ENCODE peak calls at places on chromosomes 12 and 14, in six cellular contexts. One of them, this sample, is unnamed.

GRCh38 chr14:90797919-90798318 is 18.3 kb downstream of the TTC7B start:
- DNase-seq in HCT116: no peak
- DNase-seq in H1: no peak
- DNase-seq in HepG2: no peak
- DNase-seq in K562: no peak
- DNase-seq in GM12878: no peak
- DNase-seq in this sample: no peak

GRCh38 chr12:18145924-18146323 is 55.9 kb upstream of the RERGL start:
- DNase-seq in HCT116: no peak
- DNase-seq in H1: no peak
- DNase-seq in HepG2: no peak
- DNase-seq in K562: no peak
- DNase-seq in GM12878: no peak
- DNase-seq in this sample: no peak

GRCh38 chr12:88052686-88053085 is 23.5 kb upstream of the C12orf50 start:
- DNase-seq in HCT116: peak
- DNase-seq in H1: no peak
- DNase-seq in HepG2: peak
- DNase-seq in K562: peak
- DNase-seq in GM12878: no peak
- DNase-seq in this sample: peak

GRCh38 chr12:121534495-121535148 is 46.2 kb downstream of the KDM2B start:
- DNase-seq in HCT116: no peak
- DNase-seq in H1: peak
- DNase-seq in HepG2: no peak
- DNase-seq in K562: no peak
- DNase-seq in GM12878: no peak
- DNase-seq in this sample: peak

GRCh38 chr12:53722450-53723041 is 4.7 kb downstream of the CALCOCO1 start:
- DNase-seq in HCT116: no peak
- DNase-seq in H1: no peak
- DNase-seq in HepG2: no peak
- DNase-seq in K562: no peak
- DNase-seq in GM12878: peak
- DNase-seq in this sample: no peak

GRCh38 chr12:108310489-108310888 is 28.6 kb downstream of the CMKLR1 start:
- DNase-seq in HCT116: no peak
- DNase-seq in H1: no peak
- DNase-seq in HepG2: no peak
- DNase-seq in K562: no peak
- DNase-seq in GM12878: no peak
- DNase-seq in this sample: no peak

GRCh38 chr14:53462931-53463778 is 310.0 kb upstream of the DDHD1 start:
- DNase-seq in HCT116: peak
- DNase-seq in H1: no peak
- DNase-seq in HepG2: peak
- DNase-seq in K562: no peak
- DNase-seq in GM12878: no peak
- DNase-seq in this sample: no peak

GRCh38 chr14:70988452-70988851 is 81.2 kb downstream of the PCNX1 start:
- DNase-seq in HCT116: no peak
- DNase-seq in H1: no peak
- DNase-seq in HepG2: no peak
- DNase-seq in K562: peak
- DNase-seq in GM12878: no peak
- DNase-seq in this sample: no peak

GRCh38 chr14:51554953-51555352 is 96.8 kb upstream of the FRMD6 start:
- DNase-seq in HCT116: no peak
- DNase-seq in H1: no peak
- DNase-seq in HepG2: no peak
- DNase-seq in K562: no peak
- DNase-seq in GM12878: no peak
- DNase-seq in this sample: no peak

GRCh38 chr12:52337054-52337453 is 15.9 kb upstream of the KRT83 start:
- DNase-seq in HCT116: no peak
- DNase-seq in H1: no peak
- DNase-seq in HepG2: no peak
- DNase-seq in K562: no peak
- DNase-seq in GM12878: no peak
- DNase-seq in this sample: no peak

GRCh38 chr12:123995023-123995422 is 22.0 kb downstream of the ZNF664 start:
- DNase-seq in HCT116: no peak
- DNase-seq in H1: no peak
- DNase-seq in HepG2: no peak
- DNase-seq in K562: no peak
- DNase-seq in GM12878: no peak
- DNase-seq in this sample: no peak

GRCh38 chr14:64074961-64075619 is 219.1 kb downstream of the ESR2 start:
- DNase-seq in HCT116: no peak
- DNase-seq in H1: no peak
- DNase-seq in HepG2: no peak
- DNase-seq in K562: no peak
- DNase-seq in GM12878: no peak
- DNase-seq in this sample: no peak

GRCh38 chr12:113684053-113684907 is 212.6 kb upstream of the LHX5 start:
- DNase-seq in HCT116: no peak
- DNase-seq in H1: no peak
- DNase-seq in HepG2: no peak
- DNase-seq in K562: no peak
- DNase-seq in GM12878: no peak
- DNase-seq in this sample: peak

GRCh38 chr12:111446631-111447570 is 41.2 kb downstream of the SH2B3 start:
- DNase-seq in HCT116: no peak
- DNase-seq in H1: no peak
- DNase-seq in HepG2: no peak
- DNase-seq in K562: no peak
- DNase-seq in GM12878: no peak
- DNase-seq in this sample: no peak

DNA sequence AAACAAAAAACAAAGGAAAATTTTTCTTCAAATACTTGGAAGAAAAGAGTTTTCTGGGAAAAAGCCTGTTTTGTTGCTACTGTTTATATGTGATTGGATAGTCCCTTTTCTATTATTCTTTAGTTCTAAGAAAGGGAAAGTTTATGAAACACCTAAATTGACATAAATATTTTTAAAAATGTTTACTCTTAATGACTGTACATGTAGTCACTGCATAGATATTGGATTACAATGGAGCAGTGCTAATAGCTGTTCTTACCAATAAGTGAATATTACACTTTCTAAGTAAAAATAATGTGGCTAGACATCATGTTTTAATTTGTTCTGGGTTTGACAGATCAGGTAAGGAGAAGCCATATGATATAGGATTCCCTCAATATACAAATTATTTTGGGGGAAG is 352.7 kb upstream of the DIO2 start:
- DNase-seq in HCT116: no peak
- DNase-seq in H1: no peak
- DNase-seq in HepG2: no peak
- DNase-seq in K562: no peak
- DNase-seq in GM12878: no peak
- DNase-seq in this sample: no peak
- TF ChIP-seq ATF3 in HCT116: no peak
- TF ChIP-seq ATF3 in H1: no peak
- TF ChIP-seq ATF3 in HepG2: no peak
- TF ChIP-seq ATF3 in K562: no peak
- TF ChIP-seq ATF3 in GM12878: no peak
- TF ChIP-seq ATF3 in this sample: no peak

GRCh38 chr12:22310276-22310675 is 24.2 kb downstream of the ST8SIA1 start:
- DNase-seq in HCT116: no peak
- DNase-seq in H1: no peak
- DNase-seq in HepG2: no peak
- DNase-seq in K562: no peak
- DNase-seq in GM12878: no peak
- DNase-seq in this sample: no peak

GRCh38 chr12:22307811-22308210 is 26.7 kb downstream of the ST8SIA1 start:
- DNase-seq in HCT116: no peak
- DNase-seq in H1: no peak
- DNase-seq in HepG2: no peak
- DNase-seq in K562: no peak
- DNase-seq in GM12878: no peak
- DNase-seq in this sample: no peak

GRCh38 chr12:22310712-22311111 is 23.8 kb downstream of the ST8SIA1 start:
- DNase-seq in HCT116: no peak
- DNase-seq in H1: no peak
- DNase-seq in HepG2: no peak
- DNase-seq in K562: no peak
- DNase-seq in GM12878: no peak
- DNase-seq in this sample: no peak

GRCh38 chr12:22313276-22313995 is 21.1 kb downstream of the ST8SIA1 start:
- DNase-seq in HCT116: no peak
- DNase-seq in H1: no peak
- DNase-seq in HepG2: no peak
- DNase-seq in K562: no peak
- DNase-seq in GM12878: no peak
- DNase-seq in this sample: no peak

DNA sequence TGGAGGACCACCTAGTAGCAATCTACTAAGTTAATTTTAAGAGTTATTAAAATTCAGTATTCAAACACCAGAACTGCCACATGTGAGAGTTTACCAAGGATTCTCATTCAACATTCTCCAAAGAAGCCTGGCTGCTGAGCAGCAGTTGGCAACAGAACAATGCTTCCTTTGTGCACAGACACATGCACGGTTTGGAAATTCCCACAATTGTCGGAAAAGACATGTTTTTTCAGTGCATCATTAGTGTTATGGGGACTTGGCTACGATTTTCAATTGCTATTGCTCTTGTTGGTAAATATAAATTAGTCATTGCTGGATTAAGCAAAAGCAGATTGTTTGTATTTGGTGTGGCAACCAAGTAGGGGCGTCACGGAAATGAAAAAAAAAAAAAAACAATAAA is 22.2 kb downstream of the ST8SIA1 start:
- DNase-seq in HCT116: no peak
- DNase-seq in H1: no peak
- DNase-seq in HepG2: peak
- DNase-seq in K562: no peak
- DNase-seq in GM12878: no peak
- DNase-seq in this sample: no peak
- TF ChIP-seq ATF3 in HCT116: no peak
- TF ChIP-seq ATF3 in H1: no peak
- TF ChIP-seq ATF3 in HepG2: no peak
- TF ChIP-seq ATF3 in K562: no peak
- TF ChIP-seq ATF3 in GM12878: no peak
- TF ChIP-seq ATF3 in this sample: no peak

DNA sequence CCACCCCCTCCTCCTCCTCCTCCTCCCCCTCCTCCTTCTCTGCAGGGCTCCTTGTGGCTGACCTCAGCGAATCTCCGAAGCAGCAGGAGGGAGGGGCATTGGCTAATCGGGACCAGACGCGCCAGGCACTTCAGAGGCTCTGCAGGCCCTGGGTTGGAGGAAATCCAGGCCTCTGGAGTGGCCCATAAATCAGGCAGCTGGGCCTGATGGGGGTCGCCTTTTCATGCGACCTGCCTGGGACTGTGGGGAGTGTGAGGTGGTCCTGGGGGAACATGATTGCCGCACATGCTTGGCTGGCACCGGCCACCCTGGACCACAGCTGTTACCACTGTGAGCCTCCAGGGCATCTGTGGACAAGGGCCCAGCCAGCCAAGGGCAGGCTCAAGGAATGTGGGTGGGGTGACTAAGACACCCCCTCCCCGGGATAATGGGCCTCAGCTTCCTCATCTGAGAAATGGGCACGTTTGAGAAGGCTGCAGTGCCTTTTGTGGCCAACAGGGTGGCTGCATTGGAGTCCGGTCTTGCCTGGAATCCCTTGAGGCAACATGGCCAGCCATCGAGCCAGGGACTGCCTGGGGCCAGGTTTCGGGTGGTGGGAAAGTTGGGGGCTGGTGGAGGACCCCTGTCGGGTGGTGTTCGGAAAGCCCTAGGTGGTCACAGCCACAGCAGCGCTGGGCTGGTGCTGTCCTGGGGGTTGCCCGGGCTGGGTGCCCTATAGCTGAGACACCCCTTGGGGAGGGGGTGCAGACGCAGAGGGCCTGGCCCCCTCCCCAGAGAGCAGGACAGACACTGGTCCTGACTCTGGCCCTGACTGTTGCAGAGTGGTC is 12.0 kb downstream of the KIF26A start:
- DNase-seq in HCT116: no peak
- DNase-seq in H1: peak
- DNase-seq in HepG2: no peak
- DNase-seq in K562: no peak
- DNase-seq in GM12878: no peak
- DNase-seq in this sample: peak
- TF ChIP-seq ATF3 in HCT116: no peak
- TF ChIP-seq ATF3 in H1: no peak
- TF ChIP-seq ATF3 in HepG2: no peak
- TF ChIP-seq ATF3 in K562: no peak
- TF ChIP-seq ATF3 in GM12878: no peak
- TF ChIP-seq ATF3 in this sample: no peak

GRCh38 chr12:70241845-70242244 is 1.4 kb upstream of the CNOT2 start:
- DNase-seq in HCT116: no peak
- DNase-seq in H1: no peak
- DNase-seq in HepG2: no peak
- DNase-seq in K562: no peak
- DNase-seq in GM12878: no peak
- DNase-seq in this sample: no peak

GRCh38 chr12:70246580-70246979 is 3.3 kb downstream of the CNOT2 start:
- DNase-seq in HCT116: no peak
- DNase-seq in H1: no peak
- DNase-seq in HepG2: no peak
- DNase-seq in K562: no peak
- DNase-seq in GM12878: no peak
- DNase-seq in this sample: no peak

GRCh38 chr12:70245458-70245857 is 2.2 kb downstream of the CNOT2 start:
- DNase-seq in HCT116: no peak
- DNase-seq in H1: no peak
- DNase-seq in HepG2: no peak
- DNase-seq in K562: no peak
- DNase-seq in GM12878: no peak
- DNase-seq in this sample: no peak

GRCh38 chr12:70242695-70243509 is at the start of gene CNOT2:
- DNase-seq in HCT116: peak
- DNase-seq in H1: peak
- DNase-seq in HepG2: peak
- DNase-seq in K562: peak
- DNase-seq in GM12878: peak
- DNase-seq in this sample: peak

DNA sequence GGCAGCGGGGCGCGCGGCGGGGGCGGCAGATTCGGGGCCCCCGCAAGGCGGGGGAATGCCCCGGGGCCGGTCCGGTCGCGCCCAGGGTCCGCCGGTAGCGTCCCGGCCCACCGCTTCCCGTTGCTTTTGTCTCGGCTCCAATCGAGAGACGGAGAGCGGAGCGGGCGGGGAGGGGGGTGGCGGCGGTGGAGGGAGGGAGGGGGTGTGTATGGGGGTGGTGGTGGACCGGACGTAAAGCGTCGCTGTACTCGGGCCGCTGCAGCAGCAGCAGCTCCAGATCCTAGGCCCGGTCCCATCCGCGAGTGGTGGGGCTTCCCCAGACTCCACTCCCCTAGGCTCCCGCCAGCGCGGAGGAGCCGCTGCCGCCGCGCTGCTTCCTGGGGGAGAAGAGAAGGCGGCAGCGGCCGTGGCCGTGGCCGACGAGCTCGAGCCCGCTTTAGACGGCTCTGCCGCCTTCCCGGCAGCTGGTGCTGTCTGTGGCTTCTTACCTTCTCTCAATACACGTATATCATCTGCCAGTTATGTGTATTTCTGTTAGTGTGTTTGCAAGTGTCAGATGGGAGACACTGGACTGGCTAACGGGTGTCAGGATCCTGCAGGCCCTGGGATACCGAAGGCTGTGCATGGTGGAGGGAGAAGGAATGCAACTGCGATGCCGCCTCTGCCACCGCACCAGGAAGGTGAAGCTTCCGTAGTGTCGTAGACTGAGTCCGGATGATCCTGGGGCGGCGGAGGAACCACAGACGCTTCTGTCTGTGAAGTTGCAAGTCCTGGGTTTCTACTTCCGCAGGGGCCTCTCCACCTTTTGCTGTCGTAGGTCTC is 488 bp downstream of the CNOT2 start:
- DNase-seq in HCT116: peak
- DNase-seq in H1: no peak
- DNase-seq in HepG2: peak
- DNase-seq in K562: peak
- DNase-seq in GM12878: no peak
- DNase-seq in this sample: peak
- TF ChIP-seq ATF3 in HCT116: no peak
- TF ChIP-seq ATF3 in H1: no peak
- TF ChIP-seq ATF3 in HepG2: no peak
- TF ChIP-seq ATF3 in K562: no peak
- TF ChIP-seq ATF3 in GM12878: no peak
- TF ChIP-seq ATF3 in this sample: no peak

This sample was measured in WTC11.